ENCODE peak calls at places on chromosome 10, in four cellular contexts. K is cardiac fibroblast; V is heart left ventricle; O is stimulated activated naive CD8-positive, alpha-beta T cell treated with anti-CD3 and anti-CD28 coated beads, Interleukin-15, Interleukin-2, amounts not matched to agents 100 U/mL and 50 U/mL, for 24 hours. A is an unnamed sample.

GRCh38 chr10:122911889-122912484 is 1.6 kb downstream of the FAM24A start:
- DNase-seq in V (peak), K (peak), O (peak), A (peak)

GRCh38 chr10:110634527-110635209 is 9.5 kb upstream of the RBM20 start:
- DNase-seq in V (peak), K (no peak), O (no peak), A (no peak)

GRCh38 chr10:30865141-30865926 is 166.3 kb downstream of the ZNF438 start:
- DNase-seq in K (peak), O (no peak), V (no peak), A (no peak)

GRCh38 chr10:80513106-80513505 is 24.6 kb upstream of the SH2D4B start:
- DNase-seq in K (no peak), O (no peak), V (no peak), A (no peak)

GRCh38 chr10:12945709-12946359 is 55.7 kb downstream of the CCDC3 start:
- DNase-seq in V (no peak), O (no peak), K (no peak), A (no peak)

GRCh38 chr10:86373828-86374227 is 7.2 kb upstream of the GRID1 start:
- DNase-seq in K (no peak), O (no peak), V (peak), A (no peak)

GRCh38 chr10:112330607-112331160 is 43.2 kb upstream of the ACSL5 start:
- DNase-seq in O (no peak), V (no peak), K (no peak), A (no peak)

GRCh38 chr10:43106256-43107091 is 29.6 kb downstream of the RET start:
- DNase-seq in O (no peak), K (no peak), V (no peak), A (no peak)

GRCh38 chr10:47410862-47411261 is 26.8 kb upstream of the ZNF488 start:
- DNase-seq in V (no peak), K (no peak), O (no peak), A (no peak)

GRCh38 chr10:42896735-42897134 is 114.1 kb downstream of the BMS1 start:
- DNase-seq in K (no peak), O (no peak), V (no peak), A (no peak)

GRCh38 chr10:88728107-88728763 is 22.2 kb downstream of the LIPK start:
- DNase-seq in K (peak), O (peak), V (no peak), A (peak)

GRCh38 chr10:74799840-74800239 is 26.6 kb upstream of the KAT6B start:
- DNase-seq in K (peak), O (peak), V (no peak), A (peak)

GRCh38 chr10:53402594-53402993 is 630.0 kb upstream of the MBL2 start:
- DNase-seq in V (no peak), O (no peak), K (no peak), A (no peak)

GRCh38 chr10:103053659-103054581 is 135.8 kb downstream of the CNNM2 start:
- DNase-seq in K (peak), V (peak), O (peak), A (peak)

GRCh38 chr10:72564596-72564995 is 61.3 kb downstream of the MICU1 start:
- DNase-seq in O (peak), K (peak), V (no peak), A (peak)

GRCh38 chr10:88428442-88428841 is 154.7 kb downstream of the RNLS start:
- DNase-seq in K (no peak), V (no peak), O (no peak), A (no peak)

GRCh38 chr10:119807960-119808697 is 64.5 kb downstream of the MCMBP start:
- DNase-seq in K (peak), V (no peak), O (no peak), A (peak)

GRCh38 chr10:124351481-124352220 is 67.1 kb downstream of the OAT start:
- DNase-seq in O (no peak), V (no peak), K (no peak), A (no peak)

GRCh38 chr10:26556756-26557640 is 118.9 kb downstream of the APBB1IP start:
- DNase-seq in K (peak), V (no peak), O (no peak), A (peak)

GRCh38 chr10:122504551-122504950 is 43.2 kb downstream of the HTRA1 start:
- DNase-seq in O (no peak), V (peak), K (peak), A (no peak)

GRCh38 chr10:103333934-103334520 is 16.9 kb downstream of the PCGF6 start:
- DNase-seq in V (no peak), K (peak), O (no peak), A (no peak)

GRCh38 chr10:23155166-23155565 is 36.9 kb upstream of the PTF1A start:
- DNase-seq in V (no peak), O (no peak), K (peak), A (no peak)

GRCh38 chr10:22137542-22137941 is 80.3 kb downstream of the EBLN1 start:
- DNase-seq in K (no peak), V (no peak), O (no peak), A (no peak)

GRCh38 chr10:34323197-34323596 is 491.9 kb downstream of the PARD3 start:
- DNase-seq in K (peak), O (no peak), V (no peak), A (no peak)

GRCh38 chr10:114779803-114780609 is 41.6 kb upstream of the FHIP2A start:
- DNase-seq in O (no peak), V (no peak), K (peak), A (no peak)

GRCh38 chr10:48589266-48589665 is 15.6 kb downstream of the ARHGAP22 start:
- DNase-seq in O (no peak), V (no peak), K (peak), A (no peak)